ENCODE peak calls at places on chromosomes 12 and 14, in seven cellular contexts. J, K, X, V, N, S and U are unnamed samples.

GRCh38 chr14:61661471-61661988 is 33.8 kb upstream of the HIF1A start:
- DNase-seq in J (no peak), K (peak), X (no peak), V (no peak), N (no peak), S (no peak), U (no peak)

GRCh38 chr14:77026930-77027537 is 1.5 kb downstream of the IRF2BPL start:
- DNase-seq in J (peak), K (peak), X (no peak), V (no peak), N (peak), S (peak), U (no peak)

GRCh38 chr14:74349757-74350156 is 1.5 kb downstream of the VRTN start:
- DNase-seq in J (no peak), K (no peak), X (no peak), V (no peak), N (no peak), S (no peak), U (no peak)

GRCh38 chr12:34595749-34596733 is 573.7 kb downstream of the ALG10 start:
- DNase-seq in J (no peak), K (no peak), X (no peak), V (no peak), N (no peak), S (peak), U (peak)

GRCh38 chr12:1122803-1123202 is 131.8 kb downstream of the ERC1 start:
- DNase-seq in J (peak), K (no peak), X (no peak), V (no peak), N (peak), S (no peak), U (no peak)

GRCh38 chr14:91919814-91920213 is 27.7 kb downstream of the FBLN5 start:
- DNase-seq in J (no peak), K (peak), X (no peak), V (no peak), N (no peak), S (no peak), U (peak)

GRCh38 chr14:23694085-23694975 is 58.2 kb downstream of the DHRS2 start:
- DNase-seq in J (no peak), K (peak), X (peak), V (no peak), N (no peak), S (no peak), U (no peak)

GRCh38 chr14:36655571-36655962 is 6.1 kb upstream of the PAX9 start:
- DNase-seq in J (no peak), K (no peak), X (peak), V (no peak), N (no peak), S (no peak), U (no peak)

GRCh38 chr12:76622351-76622750 is 62.8 kb upstream of the OSBPL8 start:
- DNase-seq in J (no peak), K (no peak), X (no peak), V (no peak), N (no peak), S (no peak), U (no peak)

GRCh38 chr14:53408175-53408879 is 255.2 kb upstream of the DDHD1 start:
- DNase-seq in J (no peak), K (no peak), X (no peak), V (no peak), N (no peak), S (no peak), U (no peak)

GRCh38 chr12:49057888-49058287 is 2.7 kb downstream of the KMT2D start:
- DNase-seq in J (no peak), K (no peak), X (no peak), V (no peak), N (no peak), S (no peak), U (no peak)

GRCh38 chr12:30515351-30515750 is 180.3 kb downstream of the IPO8 start:
- DNase-seq in J (no peak), K (no peak), X (no peak), V (peak), N (no peak), S (no peak), U (no peak)

GRCh38 chr12:85466906-85467305 is 186.9 kb downstream of the ALX1 start:
- DNase-seq in J (no peak), K (peak), X (no peak), V (no peak), N (no peak), S (no peak), U (no peak)

GRCh38 chr12:79982371-79983062 is 47.6 kb upstream of the PPP1R12A start:
- DNase-seq in J (no peak), K (no peak), X (no peak), V (no peak), N (no peak), S (no peak), U (no peak)

GRCh38 chr12:132130690-132131089 is 13.4 kb downstream of the DDX51 start:
- DNase-seq in J (no peak), K (no peak), X (peak), V (no peak), N (no peak), S (no peak), U (no peak)

GRCh38 chr14:72723741-72724530 is 170.0 kb downstream of the DPF3 start:
- DNase-seq in J (no peak), K (peak), X (no peak), V (no peak), N (no peak), S (no peak), U (no peak)

GRCh38 chr12:70402597-70402996 is 36.5 kb downstream of the KCNMB4 start:
- DNase-seq in J (no peak), K (no peak), X (no peak), V (no peak), N (no peak), S (no peak), U (no peak)

GRCh38 chr14:42057176-42057575 is 450.5 kb downstream of the LRFN5 start:
- DNase-seq in J (no peak), K (peak), X (no peak), V (no peak), N (no peak), S (no peak), U (no peak)

GRCh38 chr12:56385873-56386272 is 23.2 kb upstream of the APOF start:
- DNase-seq in J (no peak), K (no peak), X (no peak), V (no peak), N (no peak), S (no peak), U (no peak)

GRCh38 chr14:69703047-69704046 is 63.6 kb upstream of the SRSF5 start:
- DNase-seq in J (no peak), K (no peak), X (no peak), V (no peak), N (no peak), S (no peak), U (no peak)

GRCh38 chr12:54759751-54760150 is 94.6 kb upstream of the MUCL1 start:
- DNase-seq in J (no peak), K (peak), X (peak), V (peak), N (no peak), S (no peak), U (no peak)

GRCh38 chr12:65208125-65208524 is 38.7 kb downstream of the LEMD3 start:
- DNase-seq in J (no peak), K (no peak), X (no peak), V (no peak), N (no peak), S (no peak), U (no peak)

GRCh38 chr12:54840293-54840692 is 14.0 kb upstream of the MUCL1 start:
- DNase-seq in J (no peak), K (no peak), X (no peak), V (no peak), N (no peak), S (no peak), U (no peak)

GRCh38 chr12:66240106-66240820 is 51.2 kb downstream of the IRAK3 start:
- DNase-seq in J (no peak), K (no peak), X (no peak), V (no peak), N (no peak), S (no peak), U (no peak)

GRCh38 chr12:203462-204260 is 10.3 kb downstream of the SLC6A12 start:
- DNase-seq in J (no peak), K (no peak), X (peak), V (no peak), N (no peak), S (peak), U (no peak)

GRCh38 chr12:127987199-127987901 is 279.6 kb upstream of the TMEM132C start:
- DNase-seq in J (no peak), K (no peak), X (no peak), V (no peak), N (no peak), S (no peak), U (no peak)

GRCh38 chr12:69068431-69068830 is 135.5 kb upstream of the CPM start:
- DNase-seq in J (no peak), K (peak), X (no peak), V (no peak), N (no peak), S (no peak), U (no peak)

GRCh38 chr14:73661872-73662271 is 17.1 kb downstream of the DNAL1 start:
- DNase-seq in J (no peak), K (peak), X (no peak), V (no peak), N (no peak), S (no peak), U (no peak)

GRCh38 chr12:19431407-19432308 is 7.6 kb upstream of the AEBP2 start:
- DNase-seq in J (no peak), K (peak), X (peak), V (no peak), N (peak), S (no peak), U (no peak)